ENCODE peak calls at places on chromosome 21, in six cellular contexts. F is NAMALWA, I is AG04450, O is ovary, P is A673, T is pancreas. M is an unnamed sample.

GRCh38 chr21:39472786-39473185 is 21.0 kb downstream of the SH3BGR start:
- DNase-seq in F (no peak), I (no peak), O (no peak), P (no peak), T (no peak), M (no peak)

GRCh38 chr21:45534591-45535331 is 7.5 kb downstream of the SLC19A1 start:
- DNase-seq in F (no peak), I (no peak), O (no peak), P (no peak), T (no peak), M (peak; percentile 70)

GRCh38 chr21:45421071-45421845 is 16.3 kb downstream of the COL18A1 start:
- DNase-seq in F (no peak), I (no peak), O (no peak), P (no peak), T (peak; percentile 58), M (peak; percentile 93)

GRCh38 chr21:35254006-35254751 is 205.1 kb upstream of the RUNX1 start:
- DNase-seq in F (no peak), I (peak; percentile 60), O (no peak), P (no peak), T (no peak), M (no peak)

GRCh38 chr21:16608209-16608830 is 878.5 kb downstream of the USP25 start:
- DNase-seq in F (no peak), I (no peak), O (no peak), P (no peak), T (no peak), M (no peak)

GRCh38 chr21:23887709-23888303 is 1719.5 kb downstream of the MRPL39 start:
- DNase-seq in F (peak; percentile 80), I (no peak), O (no peak), P (no peak), T (no peak), M (no peak)

GRCh38 chr21:15692711-15693110 is 37.1 kb upstream of the USP25 start:
- DNase-seq in F (no peak), I (no peak), O (no peak), P (no peak), T (no peak), M (no peak)

GRCh38 chr21:37909936-37910335 is 6.3 kb downstream of the KCNJ6 start:
- DNase-seq in F (no peak), I (no peak), O (no peak), P (no peak), T (no peak), M (no peak)

GRCh38 chr21:44657635-44658183 is at the start of gene KRTAP12-3:
- DNase-seq in F (no peak), I (no peak), O (no peak), P (no peak), T (no peak), M (peak; percentile 65)

GRCh38 chr21:36369064-36369685 is 16.0 kb upstream of the CHAF1B start:
- DNase-seq in F (no peak), I (no peak), O (no peak), P (no peak), T (no peak), M (no peak)

GRCh38 chr21:33668180-33668579 is 25.9 kb downstream of the ITSN1 start:
- DNase-seq in F (no peak), I (no peak), O (no peak), P (no peak), T (no peak), M (no peak)

GRCh38 chr21:38134084-38134873 is 122.5 kb upstream of the KCNJ15 start:
- DNase-seq in F (no peak), I (no peak), O (no peak), P (no peak), T (no peak), M (no peak)

GRCh38 chr21:27450216-27450615 is 483.3 kb upstream of the ADAMTS5 start:
- DNase-seq in F (no peak), I (no peak), O (no peak), P (no peak), T (no peak), M (no peak)

GRCh38 chr21:28871388-28872015 is 121.2 kb downstream of the LTN1 start:
- DNase-seq in F (no peak), I (no peak), O (no peak), P (no peak), T (no peak), M (no peak)